ENCODE peak calls at places on chromosomes 11 and 22, in ten cellular contexts. K is K562, I is HCT116, S is ovary, L is body of pancreas, D is right lobe of liver, H is stomach, B is IMR-90, O is spleen, A is breast epithelium. N is an unnamed sample.

GRCh38 chr11:95269402-95269801 is 38.4 kb upstream of the SESN3 start:
- DNase-seq in K (no peak), I (no peak), S (no peak), L (no peak), D (no peak), H (no peak), B (no peak), O (no peak), A (no peak), N (no peak)

GRCh38 chr22:38187413-38188212 is 6.0 kb upstream of the PLA2G6 start:
- DNase-seq in K (no peak), I (no peak), S (no peak), L (peak; percentile 60), D (peak; percentile 81), H (peak; percentile 66), B (peak; percentile 71), O (no peak), A (no peak), N (no peak)

GRCh38 chr11:24082860-24083259 is 414.0 kb upstream of the LUZP2 start:
- DNase-seq in K (no peak), I (no peak), S (no peak), L (no peak), D (no peak), H (no peak), B (no peak), O (no peak), A (no peak), N (no peak)

GRCh38 chr22:46009730-46010129 is 32.8 kb upstream of the WNT7B start:
- DNase-seq in K (no peak), I (no peak), S (no peak), L (no peak), D (no peak), H (no peak), B (no peak), O (peak; percentile 68), A (no peak), N (peak; percentile 26)

GRCh38 chr11:115226556-115226955 is 277.7 kb downstream of the CADM1 start:
- DNase-seq in K (no peak), I (no peak), S (no peak), L (no peak), D (no peak), H (no peak), B (peak; percentile 84), O (no peak), A (no peak), N (no peak)

GRCh38 chr11:109026891-109027489 is 362.1 kb downstream of the DDX10 start:
- DNase-seq in K (no peak), I (no peak), S (no peak), L (no peak), D (no peak), H (no peak), B (peak; percentile 66), O (no peak), A (no peak), N (no peak)

GRCh38 chr11:63908631-63909491 is 8.1 kb downstream of the RCOR2 start:
- DNase-seq in K (no peak), I (no peak), S (peak; percentile 64), L (no peak), D (no peak), H (no peak), B (no peak), O (no peak), A (no peak), N (peak; percentile 54)

GRCh38 chr11:116990061-116990473 is 108.2 kb downstream of the SIK3 start:
- DNase-seq in K (peak; percentile 11), I (no peak), S (no peak), L (no peak), D (peak; percentile 66), H (no peak), B (peak; percentile 92), O (no peak), A (no peak), N (no peak)

GRCh38 chr11:93493252-93493897 is 49.8 kb downstream of the SMCO4 start:
- DNase-seq in K (no peak), I (no peak), S (no peak), L (peak; percentile 50), D (peak; percentile 91), H (peak; percentile 46), B (no peak), O (no peak), A (no peak), N (no peak)

GRCh38 chr11:63998558-63999348 is 12.5 kb downstream of the OTUB1 start:
- DNase-seq in K (no peak), I (no peak), S (no peak), L (no peak), D (no peak), H (peak; percentile 65), B (no peak), O (peak; percentile 85), A (no peak), N (no peak)

GRCh38 chr11:64719406-64719805 is 3.6 kb downstream of the NRXN2 start:
- DNase-seq in K (no peak), I (no peak), S (no peak), L (no peak), D (no peak), H (no peak), B (no peak), O (peak; percentile 64), A (no peak), N (peak; percentile 49)

GRCh38 chr11:69854719-69855118 is 35.5 kb upstream of the FGF3 start:
- DNase-seq in K (no peak), I (peak; percentile 31), S (no peak), L (no peak), D (no peak), H (no peak), B (peak; percentile 50), O (no peak), A (no peak), N (no peak)

GRCh38 chr11:130650456-130651068 is 202.1 kb downstream of the ADAMTS15 start:
- DNase-seq in K (no peak), I (no peak), S (no peak), L (no peak), D (no peak), H (no peak), B (peak; percentile 59), O (no peak), A (no peak), N (no peak)

GRCh38 chr11:117026593-117027330 is 71.5 kb downstream of the SIK3 start:
- DNase-seq in K (no peak), I (peak; percentile 19), S (no peak), L (no peak), D (no peak), H (no peak), B (peak; percentile 90), O (no peak), A (no peak), N (no peak)

GRCh38 chr11:116930177-116930576 is 92.8 kb upstream of the APOA1 start:
- DNase-seq in K (no peak), I (no peak), S (no peak), L (no peak), D (no peak), H (no peak), B (peak; percentile 40), O (peak; percentile 76), A (no peak), N (no peak)

GRCh38 chr11:79396674-79397073 is 44.2 kb downstream of the TENM4 start:
- DNase-seq in K (no peak), I (no peak), S (no peak), L (no peak), D (no peak), H (no peak), B (peak; percentile 23), O (no peak), A (no peak), N (no peak)
- H3K4me3 ChIP-seq in K (no peak overlapping the region), I (no peak overlapping the region), S (no peak overlapping the region), L (no peak overlapping the region), D (no peak overlapping the region), H (no peak overlapping the region), B (no peak overlapping the region), O (no peak overlapping the region), A (no peak overlapping the region), N (no peak overlapping the region)

GRCh38 chr11:72006309-72007088 is 7.8 kb downstream of the IL18BP start:
- DNase-seq in K (no peak), I (no peak), S (no peak), L (no peak), D (no peak), H (no peak), B (no peak), O (no peak), A (no peak), N (no peak)
- TF ChIP-seq POLR2A in K (peak; percentile 38), I (no peak), S (no peak), L (no peak), D (no peak), H (no peak), B (no peak), O (no peak), A (no peak), N (no peak)

DNA sequence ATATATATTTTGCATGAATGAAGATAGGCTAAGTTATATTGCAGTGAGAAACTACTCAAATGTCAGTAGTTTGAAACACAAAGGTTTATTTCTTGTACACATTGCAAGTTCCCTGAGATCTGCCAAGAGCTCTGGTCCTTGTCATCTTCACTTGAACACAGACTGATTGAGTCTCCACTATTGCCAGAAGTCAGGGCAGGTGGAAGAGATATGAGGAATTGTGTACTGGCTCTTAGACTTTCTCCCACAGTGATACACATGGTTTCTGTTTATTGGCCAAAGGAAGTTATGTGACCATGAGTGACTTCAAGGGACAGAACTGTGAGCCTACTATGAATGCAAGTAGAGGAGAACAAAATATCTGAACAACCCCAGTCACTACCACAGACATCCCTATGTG is 44.2 kb downstream of the PPFIBP2 start:
- DNase-seq in K (no peak), I (no peak), S (no peak), L (no peak), D (no peak), H (no peak), B (no peak), O (no peak), A (no peak), N (no peak)
- H3K27ac ChIP-seq in K (no peak overlapping the region), I (no peak overlapping the region), S (no peak overlapping the region), L (no peak overlapping the region), D (no peak overlapping the region), H (no peak overlapping the region), B (no peak overlapping the region), O (no peak overlapping the region), A (no peak overlapping the region), N (no peak overlapping the region)

GRCh38 chr11:35079581-35079980 is 59.4 kb upstream of the CD44 start:
- DNase-seq in K (no peak), I (no peak), S (no peak), L (no peak), D (no peak), H (no peak), B (no peak), O (no peak), A (no peak), N (no peak)

GRCh38 chr11:35085766-35086165 is 53.2 kb upstream of the CD44 start:
- DNase-seq in K (no peak), I (no peak), S (no peak), L (no peak), D (no peak), H (no peak), B (no peak), O (no peak), A (no peak), N (no peak)

GRCh38 chr11:35084817-35085424 is 54.0 kb upstream of the CD44 start:
- DNase-seq in K (no peak), I (no peak), S (no peak), L (no peak), D (no peak), H (no peak), B (no peak), O (no peak), A (no peak), N (no peak)

GRCh38 chr11:35082322-35083180 is 56.4 kb upstream of the CD44 start:
- DNase-seq in K (peak; percentile 83), I (peak; percentile 81), S (no peak), L (peak; percentile 58), D (no peak), H (peak; percentile 51), B (peak; percentile 83), O (peak; percentile 91), A (peak; percentile 41), N (peak; percentile 77)

GRCh38 chr11:35083181-35084061 is 55.5 kb upstream of the CD44 start:
- DNase-seq in K (no peak), I (peak; percentile 46), S (peak; percentile 20), L (peak; percentile 38), D (no peak), H (peak; percentile 40), B (peak; percentile 98), O (peak; percentile 82), A (peak; percentile 72), N (peak; percentile 51)
- H3K4me3 ChIP-seq in K (no peak overlapping the region), I (peak overlapping the region; percentile 27), S (no peak overlapping the region), L (no peak overlapping the region), D (no peak overlapping the region), H (no peak overlapping the region), B (no peak overlapping the region), O (no peak overlapping the region), A (no peak overlapping the region), N (no peak overlapping the region)